ENCODE peak calls at places on chromosomes 6 and 20, in ten cellular contexts. Q is mesendoderm; Y is NCI-H524; S is NCI-H446 treated with DMSO at 0.1 percent for 48 hours; C is DMS 273 treated with DMSO at 0.1 percent for 48 hours; A is amniotic stem cell; J is activated CD4-positive, alpha-beta memory T cell treated with anti-CD3 and anti-CD28 coated beads for 36 hours; K is SK-N-DZ; U is Daoy; Z is EH. B is an unnamed sample.

GRCh38 chr6:158548418-158549161 is 11.3 kb upstream of the TMEM181 start:
- DNase-seq in Q (no peak), Y (peak; percentile 29), S (no peak), C (no peak), A (no peak), J (no peak), K (no peak), U (no peak), Z (no peak), B (no peak)

GRCh38 chr6:29617782-29618557 is 15.0 kb downstream of the GABBR1 start:
- DNase-seq in Q (peak; percentile 68), Y (no peak), S (no peak), C (no peak), A (no peak), J (peak; percentile 18), K (no peak), U (no peak), Z (no peak), B (no peak)

GRCh38 chr20:53891306-53891894 is 179.0 kb downstream of the BCAS1 start:
- DNase-seq in Q (no peak), Y (no peak), S (no peak), C (no peak), A (no peak), J (no peak), K (no peak), U (no peak), Z (peak; percentile 79), B (no peak)

GRCh38 chr6:92945799-92946198 is 473.6 kb downstream of the EPHA7 start:
- DNase-seq in Q (no peak), Y (no peak), S (no peak), C (no peak), A (no peak), J (no peak), K (no peak), U (peak; percentile 1), Z (no peak), B (no peak)

GRCh38 chr20:34560141-34560523 is 1.6 kb downstream of the MAP1LC3A start:
- DNase-seq in Q (no peak), Y (no peak), S (no peak), C (no peak), A (no peak), J (no peak), K (no peak), U (no peak), Z (no peak), B (no peak)

GRCh38 chr20:36333841-36334240 is 27.7 kb downstream of the DLGAP4 start:
- DNase-seq in Q (no peak), Y (no peak), S (no peak), C (no peak), A (no peak), J (no peak), K (no peak), U (no peak), Z (no peak), B (no peak)

GRCh38 chr20:9491324-9491723 is 23.1 kb upstream of the LAMP5 start:
- DNase-seq in Q (no peak), Y (no peak), S (no peak), C (no peak), A (no peak), J (no peak), K (no peak), U (no peak), Z (no peak), B (no peak)

GRCh38 chr6:16344756-16345155 is 106.4 kb downstream of the GMPR start:
- DNase-seq in Q (no peak), Y (no peak), S (no peak), C (no peak), A (no peak), J (no peak), K (no peak), U (peak; percentile 57), Z (peak; percentile 94), B (no peak)

GRCh38 chr20:61626412-61626811 is 374.4 kb downstream of the CDH4 start:
- DNase-seq in Q (no peak), Y (no peak), S (no peak), C (no peak), A (no peak), J (no peak), K (no peak), U (no peak), Z (no peak), B (no peak)

GRCh38 chr6:3788408-3789017 is 37.0 kb upstream of the PXDC1 start:
- DNase-seq in Q (no peak), Y (no peak), S (no peak), C (no peak), A (no peak), J (no peak), K (no peak), U (no peak), Z (no peak), B (no peak)

GRCh38 chr6:170132011-170132521 is 158.8 kb downstream of the DLL1 start:
- DNase-seq in Q (no peak), Y (no peak), S (no peak), C (no peak), A (no peak), J (peak; percentile 1), K (no peak), U (no peak), Z (no peak), B (no peak)

GRCh38 chr20:10857362-10858070 is 183.7 kb upstream of the JAG1 start:
- DNase-seq in Q (peak; percentile 12), Y (no peak), S (no peak), C (no peak), A (no peak), J (no peak), K (no peak), U (peak; percentile 57), Z (peak; percentile 19), B (no peak)

GRCh38 chr20:61840661-61841455 is 224.8 kb downstream of the TAF4 start:
- DNase-seq in Q (no peak), Y (no peak), S (no peak), C (no peak), A (no peak), J (no peak), K (no peak), U (no peak), Z (no peak), B (no peak)

GRCh38 chr20:17505664-17506517 is 25.3 kb downstream of the BFSP1 start:
- DNase-seq in Q (peak; percentile 15), Y (no peak), S (peak; percentile 34), C (no peak), A (no peak), J (peak; percentile 85), K (no peak), U (peak; percentile 65), Z (peak; percentile 61), B (peak; percentile 25)

GRCh38 chr6:21666200-21666671 is 72.7 kb downstream of the SOX4 start:
- DNase-seq in Q (peak; percentile 88), Y (peak; percentile 17), S (no peak), C (no peak), A (no peak), J (no peak), K (peak; percentile 13), U (peak; percentile 30), Z (peak; percentile 3), B (no peak)